ENCODE peak calls at places on chromosomes 13 and 19, in six cellular contexts. One of them, this sample, is unnamed. For H3K4me1, the result is how much of the 10 kb centered on the place peaks cover.

GRCh38 chr19:15612342-15612741 is 2.7 kb upstream of the CYP4F8 start:
- DNase-seq in adrenal gland: no peak
- DNase-seq in sigmoid colon: no peak
- DNase-seq in ovary: no peak
- DNase-seq in MM.1S: no peak
- DNase-seq in transverse colon: no peak
- DNase-seq in this sample: no peak

GRCh38 chr13:42378383-42378780 is 106.4 kb downstream of the AKAP11 start:
- DNase-seq in adrenal gland: no peak
- DNase-seq in transverse colon: no peak
- DNase-seq in ovary: no peak
- DNase-seq in sigmoid colon: no peak
- DNase-seq in MM.1S: no peak
- DNase-seq in this sample: no peak

GRCh38 chr13:110340812-110341444 is 33.8 kb downstream of the COL4A2 start:
- DNase-seq in transverse colon: peak
- DNase-seq in sigmoid colon: peak
- DNase-seq in MM.1S: no peak
- DNase-seq in adrenal gland: peak
- DNase-seq in ovary: peak
- DNase-seq in this sample: no peak

GRCh38 chr13:48311223-48311622 is 7.7 kb downstream of the RB1 start:
- DNase-seq in sigmoid colon: no peak
- DNase-seq in MM.1S: no peak
- DNase-seq in transverse colon: no peak
- DNase-seq in ovary: no peak
- DNase-seq in adrenal gland: no peak
- DNase-seq in this sample: no peak

GRCh38 chr19:54523403-54523802 is 20.8 kb downstream of the LAIR2 start:
- DNase-seq in transverse colon: no peak
- DNase-seq in adrenal gland: no peak
- DNase-seq in sigmoid colon: no peak
- DNase-seq in ovary: no peak
- DNase-seq in MM.1S: no peak
- DNase-seq in this sample: no peak

GRCh38 chr19:54653181-54653809 is 9.5 kb upstream of the LILRB4 start:
- DNase-seq in sigmoid colon: no peak
- DNase-seq in adrenal gland: no peak
- DNase-seq in MM.1S: peak
- DNase-seq in transverse colon: no peak
- DNase-seq in ovary: no peak
- DNase-seq in this sample: no peak

GRCh38 chr19:45577111-45577905 is 7.3 kb downstream of the OPA3 start:
- DNase-seq in transverse colon: peak
- DNase-seq in sigmoid colon: peak
- DNase-seq in MM.1S: no peak
- DNase-seq in adrenal gland: peak
- DNase-seq in ovary: no peak
- DNase-seq in this sample: no peak

GRCh38 chr19:28437390-28438346 is 775.3 kb downstream of the UQCRFS1 start:
- DNase-seq in MM.1S: no peak
- DNase-seq in transverse colon: no peak
- DNase-seq in sigmoid colon: no peak
- DNase-seq in ovary: no peak
- DNase-seq in adrenal gland: no peak
- DNase-seq in this sample: no peak

GRCh38 chr13:35796627-35797026 is 320.1 kb upstream of the MAB21L1 start:
- DNase-seq in adrenal gland: no peak
- DNase-seq in MM.1S: no peak
- DNase-seq in transverse colon: no peak
- DNase-seq in sigmoid colon: no peak
- DNase-seq in ovary: no peak
- DNase-seq in this sample: no peak
- H3K4me1 ChIP-seq in adrenal gland: under half
- H3K4me1 ChIP-seq in MM.1S: under half
- H3K4me1 ChIP-seq in transverse colon: under half
- H3K4me1 ChIP-seq in sigmoid colon: half or more
- H3K4me1 ChIP-seq in ovary: under half
- H3K4me1 ChIP-seq in this sample: under half

DNA sequence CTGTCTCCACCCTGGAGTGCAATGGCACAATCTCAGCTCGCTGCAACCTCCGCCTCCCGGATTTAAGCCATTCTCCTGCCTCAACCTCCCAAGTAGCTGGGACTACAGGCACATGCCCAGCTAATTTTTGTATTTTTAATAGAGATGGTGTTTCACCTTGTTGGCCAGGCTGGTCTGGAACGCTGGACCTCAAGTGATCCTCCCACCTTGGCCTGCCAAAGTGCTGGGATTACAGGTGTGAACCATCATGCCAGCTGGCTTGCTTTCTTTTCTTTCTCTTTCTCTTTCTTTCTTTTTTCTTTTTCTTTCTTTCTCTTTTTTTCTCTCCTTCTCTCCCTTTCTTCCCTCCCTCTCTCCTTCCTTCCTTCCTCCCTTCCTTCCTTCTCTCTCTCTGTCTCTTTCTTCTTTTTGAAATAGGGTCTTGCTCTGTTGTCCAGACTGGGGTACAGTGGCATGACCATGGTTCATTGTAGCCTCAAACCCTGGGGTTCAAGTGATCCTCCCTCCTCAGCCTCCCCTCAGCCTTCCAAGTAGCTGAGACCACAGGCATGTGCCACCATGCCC is 33.3 kb upstream of the NFIC start:
- DNase-seq in MM.1S: no peak
- DNase-seq in transverse colon: no peak
- DNase-seq in ovary: no peak
- DNase-seq in sigmoid colon: no peak
- DNase-seq in adrenal gland: no peak
- DNase-seq in this sample: no peak
- H3K4me1 ChIP-seq in MM.1S: under half
- H3K4me1 ChIP-seq in transverse colon: under half
- H3K4me1 ChIP-seq in ovary: under half
- H3K4me1 ChIP-seq in sigmoid colon: under half
- H3K4me1 ChIP-seq in adrenal gland: under half
- H3K4me1 ChIP-seq in this sample: under half

GRCh38 chr19:49111218-49111998 is 2.8 kb upstream of the LIN7B start:
- DNase-seq in MM.1S: no peak
- DNase-seq in sigmoid colon: no peak
- DNase-seq in ovary: no peak
- DNase-seq in adrenal gland: no peak
- DNase-seq in transverse colon: no peak
- DNase-seq in this sample: no peak

GRCh38 chr19:49114630-49115363 is 627 bp downstream of the LIN7B start:
- DNase-seq in sigmoid colon: peak
- DNase-seq in transverse colon: peak
- DNase-seq in adrenal gland: peak
- DNase-seq in ovary: peak
- DNase-seq in MM.1S: no peak
- DNase-seq in this sample: peak

GRCh38 chr19:49116544-49116943 is 2.4 kb downstream of the LIN7B start:
- DNase-seq in MM.1S: no peak
- DNase-seq in adrenal gland: no peak
- DNase-seq in transverse colon: no peak
- DNase-seq in ovary: no peak
- DNase-seq in sigmoid colon: no peak
- DNase-seq in this sample: no peak

GRCh38 chr19:49110567-49110966 is 3.6 kb upstream of the LIN7B start:
- DNase-seq in transverse colon: no peak
- DNase-seq in adrenal gland: no peak
- DNase-seq in ovary: no peak
- DNase-seq in MM.1S: no peak
- DNase-seq in sigmoid colon: no peak
- DNase-seq in this sample: no peak

DNA sequence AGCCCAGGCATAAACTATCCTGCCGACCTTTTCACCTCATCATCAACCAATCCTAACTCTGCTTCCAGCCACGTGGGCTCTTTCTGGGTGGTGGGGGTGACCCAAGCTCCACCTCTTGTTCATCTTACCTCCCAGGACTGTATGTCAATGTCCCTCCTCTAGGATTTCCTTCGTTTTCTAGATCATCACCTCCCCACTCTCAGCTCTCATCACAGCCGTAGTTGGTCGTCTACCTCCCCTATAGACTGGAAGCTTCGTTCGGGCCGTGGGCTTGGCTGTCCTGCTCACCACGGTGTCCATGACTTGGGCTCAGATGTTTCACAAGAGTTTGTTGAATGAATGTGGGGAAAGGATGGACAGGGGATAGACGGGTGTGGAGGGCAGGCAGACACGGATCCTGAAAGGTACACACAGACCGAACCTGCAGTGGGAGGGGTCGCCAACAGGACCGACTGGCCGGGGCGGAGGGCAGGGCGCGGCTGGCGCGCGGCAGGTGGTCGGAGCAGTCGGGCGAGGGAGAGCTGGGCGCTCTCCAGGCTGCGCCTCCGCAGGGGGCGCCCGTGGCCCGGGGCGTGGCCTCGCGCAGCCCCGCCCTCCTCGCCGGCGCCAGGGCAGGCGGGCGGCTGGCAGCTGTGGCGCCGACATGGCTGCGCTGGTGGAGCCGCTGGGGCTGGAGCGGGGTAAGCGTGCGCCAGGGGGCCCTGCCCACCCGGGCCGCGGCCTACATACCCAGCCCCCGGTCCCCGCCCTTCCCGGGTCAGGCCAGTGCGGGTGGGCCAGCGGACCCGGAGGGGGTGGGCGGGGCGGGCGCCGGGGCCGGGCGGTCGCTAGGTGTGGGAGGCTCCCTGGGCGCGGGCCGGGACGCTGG is at the start of gene LIN7B:
- DNase-seq in adrenal gland: peak
- DNase-seq in sigmoid colon: peak
- DNase-seq in ovary: peak
- DNase-seq in transverse colon: peak
- DNase-seq in MM.1S: peak
- DNase-seq in this sample: peak
- H3K4me1 ChIP-seq in adrenal gland: under half
- H3K4me1 ChIP-seq in sigmoid colon: under half
- H3K4me1 ChIP-seq in ovary: under half
- H3K4me1 ChIP-seq in transverse colon: under half
- H3K4me1 ChIP-seq in MM.1S: under half
- H3K4me1 ChIP-seq in this sample: under half

DNA sequence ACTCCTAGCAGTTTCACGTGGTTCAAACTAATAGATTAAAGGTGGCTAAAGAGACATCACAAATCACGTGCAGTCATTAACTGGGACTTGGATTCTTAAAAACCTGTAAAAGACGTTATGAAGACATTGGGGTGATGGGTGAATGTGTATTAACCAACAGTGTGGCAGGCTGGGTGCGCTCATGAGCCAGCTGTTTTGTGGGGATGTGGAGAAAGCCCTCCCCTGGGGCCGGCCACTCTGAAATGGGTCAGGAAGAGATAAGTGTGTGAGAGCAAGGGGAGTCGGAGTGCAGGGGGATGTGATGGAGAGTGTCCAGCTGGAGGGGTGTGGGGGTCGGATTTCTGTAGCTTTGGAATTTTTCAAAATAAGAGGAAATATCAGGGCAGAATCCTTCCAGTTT is 10.4 kb downstream of the UPF1 start:
- DNase-seq in transverse colon: no peak
- DNase-seq in adrenal gland: no peak
- DNase-seq in ovary: no peak
- DNase-seq in MM.1S: no peak
- DNase-seq in sigmoid colon: no peak
- DNase-seq in this sample: no peak
- H3K4me1 ChIP-seq in transverse colon: half or more
- H3K4me1 ChIP-seq in adrenal gland: under half
- H3K4me1 ChIP-seq in ovary: under half
- H3K4me1 ChIP-seq in MM.1S: under half
- H3K4me1 ChIP-seq in sigmoid colon: half or more
- H3K4me1 ChIP-seq in this sample: under half

DNA sequence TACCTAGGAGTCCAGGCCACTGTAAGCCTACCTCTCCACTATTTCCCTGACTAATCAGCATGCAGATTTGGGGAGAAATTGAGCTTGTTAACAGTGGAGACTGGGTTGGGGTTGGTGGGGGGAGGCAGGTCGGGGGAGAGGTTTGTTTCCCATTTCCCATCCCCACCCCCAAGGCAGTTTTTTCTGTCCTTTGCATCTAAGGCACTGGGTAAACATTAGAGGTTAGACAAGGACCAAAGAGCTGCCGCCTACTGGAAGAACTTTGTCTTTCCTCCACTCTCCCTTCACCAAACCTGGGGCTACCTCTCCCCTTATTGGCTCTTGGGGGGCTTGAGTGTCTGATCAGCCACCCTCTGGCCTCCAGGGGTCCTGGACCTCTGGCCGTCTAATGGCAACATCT is 953 bp downstream of the KCNN4 start:
- DNase-seq in ovary: no peak
- DNase-seq in sigmoid colon: no peak
- DNase-seq in transverse colon: no peak
- DNase-seq in adrenal gland: no peak
- DNase-seq in MM.1S: no peak
- DNase-seq in this sample: no peak
- H3K4me1 ChIP-seq in ovary: under half
- H3K4me1 ChIP-seq in sigmoid colon: under half
- H3K4me1 ChIP-seq in transverse colon: half or more
- H3K4me1 ChIP-seq in adrenal gland: under half
- H3K4me1 ChIP-seq in MM.1S: under half
- H3K4me1 ChIP-seq in this sample: under half

GRCh38 chr19:38280030-38280921 is 15.9 kb downstream of the SPINT2 start:
- DNase-seq in ovary: no peak
- DNase-seq in transverse colon: no peak
- DNase-seq in adrenal gland: no peak
- DNase-seq in sigmoid colon: no peak
- DNase-seq in MM.1S: no peak
- DNase-seq in this sample: no peak
- H3K4me1 ChIP-seq in ovary: under half
- H3K4me1 ChIP-seq in transverse colon: half or more
- H3K4me1 ChIP-seq in adrenal gland: under half
- H3K4me1 ChIP-seq in sigmoid colon: under half
- H3K4me1 ChIP-seq in MM.1S: under half
- H3K4me1 ChIP-seq in this sample: under half

This sample was measured in pancreas.